ENCODE peak calls at places on chromosomes 12 and 14, in six cellular contexts. I, D, V, K, B and N are unnamed samples.

GRCh38 chr14:100874051-100874410 is 29.5 kb downstream of the RTL1 start:
- DNase-seq in I (no peak), D (no peak), V (no peak), K (no peak), B (no peak), N (no peak)

GRCh38 chr14:53840444-53840843 is 116.2 kb downstream of the BMP4 start:
- DNase-seq in I (no peak), D (peak), V (no peak), K (no peak), B (no peak), N (no peak)

GRCh38 chr14:30982583-30982982 is 42.9 kb upstream of the AP4S1 start:
- DNase-seq in I (no peak), D (no peak), V (no peak), K (no peak), B (no peak), N (no peak)

GRCh38 chr12:79143803-79144202 is 279.2 kb downstream of the SYT1 start:
- DNase-seq in I (no peak), D (no peak), V (no peak), K (no peak), B (no peak), N (no peak)

GRCh38 chr14:31420013-31420318 is 384 bp downstream of the HEATR5A start:
- DNase-seq in I (no peak), D (peak), V (peak), K (peak), B (no peak), N (no peak)

GRCh38 chr12:47838286-47838931 is 18.7 kb upstream of the HDAC7 start:
- DNase-seq in I (peak), D (peak), V (no peak), K (peak), B (peak), N (no peak)

GRCh38 chr14:71918955-71919354 is 13.3 kb upstream of the RGS6 start:
- DNase-seq in I (no peak), D (no peak), V (no peak), K (no peak), B (no peak), N (no peak)

GRCh38 chr12:57904426-57904825 is 36.9 kb upstream of the ATP23 start:
- DNase-seq in I (no peak), D (no peak), V (no peak), K (no peak), B (no peak), N (no peak)

GRCh38 chr14:100203962-100204834 is 34.7 kb upstream of the YY1 start:
- DNase-seq in I (no peak), D (no peak), V (no peak), K (no peak), B (peak), N (no peak)

GRCh38 chr14:79376557-79376956 is 834.7 kb downstream of the DIO2 start:
- DNase-seq in I (no peak), D (no peak), V (no peak), K (no peak), B (peak), N (no peak)

GRCh38 chr12:92674500-92674899 is 28.3 kb upstream of the PLEKHG7 start:
- DNase-seq in I (no peak), D (no peak), V (no peak), K (no peak), B (no peak), N (no peak)

GRCh38 chr12:11607313-11608081 is 42.0 kb upstream of the ETV6 start:
- DNase-seq in I (no peak), D (no peak), V (no peak), K (no peak), B (peak), N (peak)

GRCh38 chr12:105946541-105946940 is 192.2 kb downstream of the NUAK1 start:
- DNase-seq in I (peak), D (no peak), V (peak), K (no peak), B (peak), N (no peak)

GRCh38 chr14:49852351-49853157 is at the start of gene NEMF:
- DNase-seq in I (peak), D (peak), V (peak), K (peak), B (peak), N (peak)

GRCh38 chr12:52837781-52838736 is 3.9 kb upstream of the KRT79 start:
- DNase-seq in I (no peak), D (no peak), V (no peak), K (no peak), B (no peak), N (no peak)

GRCh38 chr14:75570797-75571196 is 7.6 kb upstream of the FLVCR2 start:
- DNase-seq in I (no peak), D (no peak), V (no peak), K (no peak), B (no peak), N (no peak)

GRCh38 chr12:106425061-106425706 is 67.6 kb downstream of the POLR3B start:
- DNase-seq in I (no peak), D (no peak), V (no peak), K (no peak), B (no peak), N (no peak)

GRCh38 chr12:51395283-51396230 is 4.4 kb upstream of the GALNT6 start:
- DNase-seq in I (no peak), D (no peak), V (no peak), K (no peak), B (no peak), N (no peak)

GRCh38 chr14:105067140-105067968 is 2.1 kb upstream of the GPR132 start:
- DNase-seq in I (no peak), D (no peak), V (no peak), K (peak), B (peak), N (no peak)

GRCh38 chr14:51780006-51780692 is 80.3 kb upstream of the GNG2 start:
- DNase-seq in I (peak), D (peak), V (peak), K (no peak), B (peak), N (peak)

GRCh38 chr14:61476105-61476736 is 154.8 kb downstream of the PRKCH start:
- DNase-seq in I (no peak), D (no peak), V (no peak), K (no peak), B (peak), N (no peak)

GRCh38 chr14:74804219-74804825 is 41.2 kb downstream of the YLPM1 start:
- DNase-seq in I (peak), D (peak), V (no peak), K (no peak), B (peak), N (peak)

GRCh38 chr14:23182372-23183014 is 967 bp downstream of the SLC7A8 start:
- DNase-seq in I (no peak), D (no peak), V (peak), K (peak), B (peak), N (no peak)

GRCh38 chr14:65847065-65847847 is 434.7 kb downstream of the FUT8 start:
- DNase-seq in I (no peak), D (no peak), V (no peak), K (no peak), B (no peak), N (no peak)

GRCh38 chr12:11773889-11774677 is 124.6 kb downstream of the ETV6 start:
- DNase-seq in I (no peak), D (no peak), V (no peak), K (peak), B (no peak), N (no peak)

GRCh38 chr14:103528158-103528511 is 861 bp upstream of the TRMT61A start:
- DNase-seq in I (no peak), D (no peak), V (no peak), K (no peak), B (peak), N (no peak)

GRCh38 chr12:108173160-108173559 is 44.1 kb downstream of the WSCD2 start:
- DNase-seq in I (no peak), D (no peak), V (no peak), K (no peak), B (no peak), N (no peak)

GRCh38 chr12:97502600-97502999 is 40.0 kb downstream of the RMST start:
- DNase-seq in I (no peak), D (no peak), V (no peak), K (no peak), B (no peak), N (no peak)

GRCh38 chr14:28121512-28122297 is 644.9 kb upstream of the FOXG1 start:
- DNase-seq in I (no peak), D (no peak), V (no peak), K (no peak), B (no peak), N (no peak)

GRCh38 chr14:100294963-100295330 is 11.3 kb downstream of the SLC25A29 start:
- DNase-seq in I (no peak), D (no peak), V (peak), K (peak), B (no peak), N (no peak)

GRCh38 chr14:92555440-92556111 is 42.0 kb downstream of the RIN3 start:
- DNase-seq in I (no peak), D (no peak), V (no peak), K (no peak), B (no peak), N (no peak)

GRCh38 chr12:116969615-116970575 is 59.1 kb downstream of the FBXW8 start:
- DNase-seq in I (peak), D (no peak), V (no peak), K (no peak), B (peak), N (no peak)

GRCh38 chr12:76303365-76303764 is 44.9 kb downstream of the BBS10 start:
- DNase-seq in I (peak), D (no peak), V (no peak), K (no peak), B (peak), N (no peak)

GRCh38 chr14:92538412-92539017 is 24.9 kb downstream of the RIN3 start:
- DNase-seq in I (no peak), D (no peak), V (no peak), K (no peak), B (no peak), N (no peak)

GRCh38 chr14:88163731-88164255 is 158.9 kb downstream of the GPR65 start:
- DNase-seq in I (no peak), D (no peak), V (no peak), K (no peak), B (no peak), N (no peak)

GRCh38 chr14:61355892-61356325 is 34.5 kb downstream of the PRKCH start:
- DNase-seq in I (peak), D (peak), V (peak), K (no peak), B (peak), N (peak)

GRCh38 chr12:111598637-111599458 is at the start of gene ATXN2:
- DNase-seq in I (no peak), D (peak), V (peak), K (peak), B (peak), N (no peak)

GRCh38 chr12:5796171-5797091 is 148.6 kb downstream of the ANO2 start:
- DNase-seq in I (no peak), D (peak), V (no peak), K (peak), B (peak), N (no peak)

GRCh38 chr12:76927170-76927784 is 48.5 kb upstream of the CSRP2 start:
- DNase-seq in I (peak), D (peak), V (no peak), K (no peak), B (peak), N (no peak)

DNA sequence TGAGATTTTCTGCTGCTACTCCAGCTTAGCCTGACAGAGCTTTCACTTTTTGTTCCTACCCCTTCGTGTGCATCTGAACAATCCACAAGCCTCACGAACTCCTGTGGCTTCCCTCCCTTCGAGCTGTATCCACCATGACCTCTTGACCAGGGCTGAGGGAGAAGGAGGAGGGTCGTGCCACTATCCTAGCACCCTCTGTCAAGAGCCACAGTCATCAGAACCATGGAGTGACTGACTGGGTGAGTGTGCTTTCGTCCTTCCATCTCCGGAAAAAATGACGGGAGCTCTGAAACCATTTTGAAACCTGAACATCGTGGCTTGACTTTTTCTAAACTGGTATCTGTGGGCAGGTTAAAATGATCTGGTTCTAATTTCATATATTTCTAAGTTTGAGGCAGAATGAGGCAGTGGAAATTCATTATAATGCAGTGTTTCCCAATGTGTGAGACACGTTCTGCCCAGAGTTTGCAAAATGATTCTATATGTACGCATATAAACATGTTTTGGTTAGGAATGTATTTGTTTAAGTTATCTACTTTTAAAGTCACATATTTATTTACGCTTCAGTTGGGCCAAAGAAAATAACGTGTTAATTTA is 27.0 kb downstream of the IL26 start:
- DNase-seq in I (no peak), D (no peak), V (no peak), K (no peak), B (no peak), N (no peak)
- H3K4me3 ChIP-seq in I (no peak), D (no peak), V (no peak), K (no peak), B (no peak), N (no peak)

GRCh38 chr12:102963796-102964195 is 6.3 kb downstream of the ASCL1 start:
- DNase-seq in I (no peak), D (no peak), V (no peak), K (no peak), B (no peak), N (no peak)

GRCh38 chr12:102961488-102961801 is 4.0 kb downstream of the ASCL1 start:
- DNase-seq in I (no peak), D (no peak), V (no peak), K (no peak), B (no peak), N (no peak)

GRCh38 chr12:102960766-102961487 is 3.5 kb downstream of the ASCL1 start:
- DNase-seq in I (no peak), D (no peak), V (no peak), K (no peak), B (no peak), N (no peak)

GRCh38 chr12:102962986-102963385 is 5.5 kb downstream of the ASCL1 start:
- DNase-seq in I (no peak), D (no peak), V (no peak), K (no peak), B (no peak), N (no peak)

GRCh38 chr12:102962532-102962931 is 5.1 kb downstream of the ASCL1 start:
- DNase-seq in I (no peak), D (no peak), V (no peak), K (no peak), B (no peak), N (no peak)
- H3K4me3 ChIP-seq in I (no peak), D (no peak), V (no peak), K (no peak), B (no peak), N (no peak)

DNA sequence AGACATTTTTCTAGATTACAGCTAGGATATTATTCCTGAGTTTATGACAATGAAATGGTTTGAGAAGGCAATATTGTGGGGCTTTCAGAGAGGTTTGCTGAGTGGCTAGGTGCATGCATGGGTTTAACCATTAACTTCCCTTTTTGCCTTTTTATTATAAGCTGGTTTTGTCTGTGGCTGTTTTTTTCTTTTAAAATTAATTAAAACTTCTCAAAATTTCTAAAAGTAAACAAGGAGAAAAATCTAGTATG is 104.0 kb upstream of the BCAT1 start:
- DNase-seq in I (no peak), D (no peak), V (no peak), K (no peak), B (no peak), N (no peak)
- H3K4me3 ChIP-seq in I (no peak), D (no peak), V (peak), K (peak), B (no peak), N (no peak)

DNA sequence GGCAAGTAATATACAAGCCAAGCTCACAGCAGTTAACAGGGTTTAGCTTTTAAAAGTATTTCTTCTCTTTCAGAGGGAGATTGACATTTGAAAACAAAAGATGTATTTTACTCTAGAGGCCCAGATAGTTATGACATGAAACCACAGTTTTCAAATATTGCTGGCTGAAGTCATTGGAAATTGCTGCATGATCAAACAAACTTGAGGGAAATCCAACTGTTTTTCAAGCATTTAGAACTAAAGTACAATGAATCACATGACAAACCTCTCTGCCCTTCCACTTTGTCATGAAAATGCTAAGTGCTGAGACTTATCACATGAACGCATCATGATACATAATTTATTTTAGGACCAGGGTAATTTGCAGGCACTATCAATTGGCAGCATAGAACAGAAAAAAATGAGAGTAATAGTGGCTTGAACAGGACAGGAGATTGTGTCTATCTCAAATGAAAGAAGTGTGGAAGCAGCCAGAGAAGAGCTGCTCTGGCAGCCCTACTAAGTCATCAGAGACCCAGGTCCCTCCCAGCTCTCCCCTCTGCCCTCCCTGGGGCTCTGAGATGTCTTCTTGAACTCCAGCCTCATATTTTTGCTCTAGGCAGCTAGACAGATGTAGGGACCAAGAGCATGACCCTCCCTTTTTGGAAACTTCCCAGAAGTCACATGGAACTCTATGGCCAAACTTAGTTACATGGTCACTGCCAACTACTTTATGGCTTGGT is 90.1 kb upstream of the PELI2 start:
- DNase-seq in I (no peak), D (no peak), V (no peak), K (no peak), B (no peak), N (no peak)
- H3K4me3 ChIP-seq in I (no peak), D (no peak), V (peak), K (no peak), B (no peak), N (no peak)

GRCh38 chr12:6958609-6959375 is 7.6 kb downstream of the PTPN6 start:
- DNase-seq in I (no peak), D (no peak), V (no peak), K (peak), B (no peak), N (no peak)
- H3K4me3 ChIP-seq in I (no peak), D (no peak), V (no peak), K (peak), B (no peak), N (no peak)

GRCh38 chr14:24924544-24924943 is 125.4 kb downstream of the STXBP6 start:
- DNase-seq in I (no peak), D (no peak), V (no peak), K (no peak), B (no peak), N (no peak)

GRCh38 chr14:24927809-24928208 is 122.1 kb downstream of the STXBP6 start:
- DNase-seq in I (no peak), D (no peak), V (no peak), K (no peak), B (no peak), N (no peak)

DNA sequence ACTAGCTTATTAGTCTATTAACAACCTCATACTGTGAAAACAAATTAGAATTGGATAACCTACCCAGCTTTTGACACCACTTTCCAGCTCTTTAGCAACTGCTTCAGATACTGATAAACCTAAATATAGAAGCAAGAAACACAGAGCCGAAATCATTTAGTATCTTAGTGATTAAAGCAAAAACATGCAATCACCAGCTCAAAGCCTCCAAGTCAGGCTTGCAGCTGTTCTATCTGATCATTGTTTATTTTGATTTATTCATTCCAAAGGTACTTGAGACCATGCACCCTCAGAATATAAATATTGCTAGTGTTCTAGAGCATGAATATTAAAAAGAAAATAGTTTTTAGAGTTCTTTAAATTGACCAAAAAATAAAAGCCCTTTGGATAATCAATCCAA is 121.4 kb downstream of the STXBP6 start:
- DNase-seq in I (no peak), D (no peak), V (no peak), K (no peak), B (no peak), N (no peak)
- H3K4me3 ChIP-seq in I (no peak), D (no peak), V (no peak), K (no peak), B (no peak), N (no peak)

GRCh38 chr14:24271134-24271833 is at the start of gene RABGGTA:
- DNase-seq in I (peak), D (peak), V (peak), K (peak), B (peak), N (peak)

GRCh38 chr14:24268225-24268624 is 3.2 kb downstream of the RABGGTA start:
- DNase-seq in I (no peak), D (no peak), V (no peak), K (no peak), B (no peak), N (no peak)

GRCh38 chr14:24269368-24269767 is 2.0 kb downstream of the RABGGTA start:
- DNase-seq in I (no peak), D (no peak), V (no peak), K (no peak), B (no peak), N (no peak)

GRCh38 chr14:24270537-24271133 is 762 bp downstream of the RABGGTA start:
- DNase-seq in I (no peak), D (no peak), V (no peak), K (no peak), B (peak), N (no peak)

GRCh38 chr14:24269910-24270536 is 1.4 kb downstream of the RABGGTA start:
- DNase-seq in I (no peak), D (no peak), V (no peak), K (no peak), B (no peak), N (no peak)
- H3K4me3 ChIP-seq in I (no peak), D (no peak), V (no peak), K (no peak), B (no peak), N (no peak)

GRCh38 chr12:82708056-82708455 is 21.4 kb downstream of the TMTC2 start:
- DNase-seq in I (no peak), D (no peak), V (no peak), K (no peak), B (no peak), N (no peak)

GRCh38 chr12:82705774-82706173 is 19.1 kb downstream of the TMTC2 start:
- DNase-seq in I (no peak), D (no peak), V (no peak), K (no peak), B (no peak), N (no peak)

GRCh38 chr12:82714427-82714826 is 27.7 kb downstream of the TMTC2 start:
- DNase-seq in I (no peak), D (no peak), V (no peak), K (no peak), B (no peak), N (no peak)

GRCh38 chr12:82708507-82708906 is 21.8 kb downstream of the TMTC2 start:
- DNase-seq in I (no peak), D (no peak), V (peak), K (no peak), B (peak), N (no peak)
- H3K4me3 ChIP-seq in I (no peak), D (no peak), V (no peak), K (no peak), B (no peak), N (no peak)